ENCODE peak calls at places on chromosomes 6 and 20, in eight cellular contexts. Q is hippocampal formation; D is stimulated activated CD4-positive, alpha-beta T cell treated with anti-CD3 and anti-CD28 coated beads, Interleukin-4, amount 100 ng/mL, for 4 hours; P is HTR-8/SVneo; W is COR-L47; N is adrenal gland; Z is retinal pigment epithelial cell; S is endothelial cell. B is an unnamed sample.

GRCh38 chr20:47985092-47985850 is 200.0 kb upstream of the SULF2 start:
- DNase-seq in W (no peak), N (no peak), Z (no peak), P (peak; percentile 72), S (no peak), D (no peak), Q (no peak), B (peak; percentile 64)

GRCh38 chr6:168877821-168878282 is 375.8 kb downstream of the THBS2 start:
- DNase-seq in D (no peak), W (peak; percentile 40), S (no peak), P (no peak), Q (peak; percentile 2), N (no peak), Z (no peak), B (no peak)

GRCh38 chr6:150143521-150144293 is 863 bp downstream of the PPP1R14C start:
- DNase-seq in P (no peak), W (no peak), N (no peak), Q (no peak), Z (no peak), D (no peak), S (no peak), B (no peak)

GRCh38 chr20:112396-112795 is 24.9 kb downstream of the DEFB125 start:
- DNase-seq in Q (no peak), P (no peak), N (no peak), Z (no peak), S (no peak), D (no peak), W (no peak), B (no peak)

GRCh38 chr6:3209114-3210023 is 18.1 kb downstream of the TUBB2B start:
- DNase-seq in S (no peak), D (peak; percentile 53), N (peak; percentile 36), P (peak; percentile 93), W (peak; percentile 61), Q (peak; percentile 43), Z (peak; percentile 89), B (peak; percentile 99)

GRCh38 chr20:44730441-44730840 is 15.2 kb upstream of the KCNK15 start:
- DNase-seq in P (peak; percentile 75), D (no peak), Q (no peak), W (no peak), S (no peak), Z (peak; percentile 96), N (no peak), B (no peak)

GRCh38 chr6:18115356-18115755 is 7.1 kb downstream of the NHLRC1 start:
- DNase-seq in P (no peak), S (no peak), Z (no peak), N (no peak), D (no peak), W (no peak), Q (no peak), B (no peak)

GRCh38 chr20:40717343-40717865 is 28.4 kb upstream of the MAFB start:
- DNase-seq in Z (no peak), Q (no peak), W (no peak), D (no peak), N (no peak), P (no peak), S (no peak), B (no peak)

GRCh38 chr6:4466769-4467480 is 309.3 kb upstream of the CDYL start:
- DNase-seq in P (no peak), S (no peak), D (no peak), Z (no peak), Q (no peak), W (no peak), N (no peak), B (no peak)

GRCh38 chr6:23547851-23548250 is 578.2 kb upstream of the NRSN1 start:
- DNase-seq in P (no peak), S (peak; percentile 27), Q (no peak), N (no peak), Z (no peak), D (no peak), W (no peak), B (peak; percentile 48)

GRCh38 chr20:6783752-6784725 is 16.6 kb downstream of the BMP2 start:
- DNase-seq in Z (no peak), W (no peak), P (no peak), N (no peak), S (no peak), D (no peak), Q (no peak), B (no peak)

GRCh38 chr6:136811261-136811660 is 11.1 kb upstream of the PEX7 start:
- DNase-seq in N (no peak), Q (no peak), W (no peak), S (no peak), D (no peak), P (no peak), Z (no peak), B (no peak)

GRCh38 chr6:3585320-3585935 is 128.6 kb upstream of the SLC22A23 start:
- DNase-seq in D (no peak), P (peak; percentile 44), Q (no peak), S (no peak), W (no peak), Z (no peak), N (no peak), B (no peak)

GRCh38 chr6:142945071-142945445 is at the start of gene HIVEP2:
- DNase-seq in S (peak; percentile 83), Q (peak; percentile 70), D (peak; percentile 86), W (no peak), N (peak; percentile 93), Z (peak; percentile 74), P (peak; percentile 49), B (peak; percentile 92)

GRCh38 chr6:15431762-15432495 is 186.1 kb downstream of the JARID2 start:
- DNase-seq in Q (no peak), W (no peak), Z (peak; percentile 69), N (no peak), P (peak; percentile 26), D (no peak), S (no peak), B (peak; percentile 97)

GRCh38 chr6:134436281-134436815 is 118.4 kb upstream of the SGK1 start:
- DNase-seq in D (peak; percentile 51), P (peak; percentile 86), N (peak; percentile 77), Z (peak; percentile 81), S (no peak), W (no peak), Q (peak; percentile 81), B (peak; percentile 74)

GRCh38 chr20:3092611-3093379 is 8.3 kb upstream of the AVP start:
- DNase-seq in Z (no peak), N (no peak), Q (no peak), D (peak; percentile 50), S (no peak), W (no peak), P (no peak), B (peak; percentile 32)

GRCh38 chr6:6583836-6584235 is 4.7 kb upstream of the LY86 start:
- DNase-seq in D (no peak), P (no peak), Q (no peak), W (peak; percentile 4), S (no peak), N (no peak), Z (no peak), B (no peak)

GRCh38 chr6:38192011-38192410 is 372.5 kb downstream of the ZFAND3 start:
- DNase-seq in Z (no peak), N (peak; percentile 5), Q (no peak), S (no peak), D (no peak), W (no peak), P (no peak), B (peak; percentile 92)

GRCh38 chr20:46631212-46631869 is 19.9 kb downstream of the SLC13A3 start:
- DNase-seq in Q (no peak), P (no peak), S (no peak), N (peak; percentile 53), Z (peak; percentile 48), D (no peak), W (no peak), B (peak; percentile 70)

GRCh38 chr6:85464260-85464644 is 14.4 kb downstream of the NT5E start:
- DNase-seq in N (no peak), W (no peak), S (no peak), Z (peak; percentile 81), Q (no peak), D (peak; percentile 12), P (peak; percentile 59), B (no peak)

GRCh38 chr6:14454467-14454763 is 336.8 kb downstream of the CD83 start:
- DNase-seq in N (no peak), S (no peak), D (no peak), P (no peak), Z (no peak), W (peak; percentile 82), Q (no peak), B (no peak)

GRCh38 chr6:137995371-137995770 is 111.8 kb downstream of the PERP start:
- DNase-seq in Q (no peak), Z (no peak), N (no peak), W (no peak), D (no peak), S (no peak), P (no peak), B (no peak)

GRCh38 chr6:107606407-107606806 is 116.5 kb downstream of the SOBP start:
- DNase-seq in W (no peak), Q (no peak), D (no peak), P (no peak), Z (no peak), S (no peak), N (no peak), B (no peak)

GRCh38 chr6:3405679-3406078 is 51.2 kb downstream of the SLC22A23 start:
- DNase-seq in D (no peak), Z (no peak), Q (no peak), W (no peak), S (no peak), N (no peak), P (no peak), B (no peak)

GRCh38 chr20:18359854-18360253 is 71.5 kb downstream of the ZNF133 start:
- DNase-seq in P (no peak), S (no peak), Z (no peak), Q (no peak), D (no peak), W (no peak), N (no peak), B (no peak)

GRCh38 chr20:41145317-41145716 is 8.0 kb downstream of the PLCG1 start:
- DNase-seq in W (no peak), Q (no peak), D (no peak), S (no peak), Z (no peak), N (no peak), P (no peak), B (no peak)

GRCh38 chr6:34383171-34383631 is 9.3 kb downstream of the NUDT3 start:
- DNase-seq in Q (no peak), D (no peak), P (no peak), N (no peak), Z (no peak), W (no peak), S (no peak), B (no peak)

GRCh38 chr6:170271771-170272314 is 19.0 kb downstream of the DLL1 start:
- DNase-seq in S (no peak), N (peak; percentile 52), W (no peak), Q (no peak), D (peak; percentile 67), Z (no peak), P (no peak), B (no peak)

GRCh38 chr6:136783021-136783420 is 9.3 kb downstream of the MAP3K5 start:
- DNase-seq in N (no peak), Q (no peak), D (no peak), S (no peak), W (no peak), Z (no peak), P (no peak), B (no peak)

GRCh38 chr6:31495580-31495979 is 2.4 kb upstream of the MICB start:
- DNase-seq in N (no peak), Q (no peak), Z (no peak), S (no peak), P (no peak), D (no peak), W (no peak), B (peak; percentile 43)

GRCh38 chr6:39396854-39397253 is 74.4 kb upstream of the KCNK16 start:
- DNase-seq in N (no peak), D (no peak), Z (no peak), S (no peak), W (no peak), Q (no peak), P (no peak), B (no peak)

GRCh38 chr6:107320126-107320525 is 139.2 kb downstream of the PDSS2 start:
- DNase-seq in P (no peak), Z (no peak), D (no peak), Q (no peak), S (no peak), W (no peak), N (no peak), B (no peak)

GRCh38 chr20:59802018-59802417 is 131.4 kb downstream of the SYCP2 start:
- DNase-seq in D (no peak), W (no peak), Z (no peak), P (no peak), Q (no peak), S (no peak), N (no peak), B (no peak)

B was measured in mesendoderm.